ENCODE peak calls at places on chromosomes 3 and 15, in nine cellular contexts. T, W, Q, U, N, D, Z, O and A are unnamed samples.

GRCh38 chr3:148203263-148204010 is 494.3 kb upstream of the AGTR1 start:
- DNase-seq in Z (no peak), D (no peak), W (no peak), T (no peak), O (no peak), U (no peak), Q (no peak), N (no peak), A (no peak)

GRCh38 chr3:9404680-9405079 is 7.3 kb downstream of the SETD5 start:
- DNase-seq in N (no peak), Z (no peak), Q (no peak), W (no peak), T (no peak), O (peak), U (no peak), D (no peak), A (peak)

GRCh38 chr3:146160233-146160963 is 586 bp downstream of the PLOD2 start:
- DNase-seq in N (no peak), D (peak), T (peak), Z (peak), O (no peak), W (no peak), U (peak), Q (peak), A (peak)

GRCh38 chr3:170765419-170766078 is 104.4 kb downstream of the RPL22L1 start:
- DNase-seq in Z (no peak), U (no peak), D (no peak), Q (no peak), T (no peak), O (no peak), N (no peak), W (no peak), A (no peak)

GRCh38 chr3:6799264-6799915 is 61.5 kb upstream of the GRM7 start:
- DNase-seq in Z (no peak), O (no peak), N (no peak), T (peak), W (peak), Q (peak), D (peak), U (peak), A (peak)

GRCh38 chr3:175911937-175912336 is 1052.8 kb downstream of the NAALADL2 start:
- DNase-seq in N (no peak), Q (no peak), D (no peak), U (no peak), O (no peak), W (no peak), T (no peak), Z (no peak), A (no peak)

GRCh38 chr3:127844326-127844942 is 22.1 kb upstream of the MGLL start:
- DNase-seq in O (no peak), N (no peak), Z (no peak), W (no peak), D (no peak), Q (no peak), T (no peak), U (no peak), A (no peak)

GRCh38 chr3:42814914-42815507 is 5.8 kb downstream of the ACKR2 start:
- DNase-seq in W (no peak), T (no peak), O (no peak), U (no peak), Z (no peak), Q (no peak), D (no peak), N (no peak), A (no peak)

GRCh38 chr3:100226712-100227429 is 33.9 kb upstream of the TBC1D23 start:
- DNase-seq in T (no peak), U (no peak), N (no peak), Z (no peak), W (no peak), D (no peak), Q (no peak), O (no peak), A (no peak)

GRCh38 chr15:93126496-93127083 is 37.6 kb upstream of the RGMA start:
- DNase-seq in D (no peak), O (no peak), U (no peak), Z (peak), W (no peak), Q (no peak), T (no peak), N (no peak), A (no peak)

GRCh38 chr3:102400766-102401165 is 34.0 kb upstream of the ZPLD1 start:
- DNase-seq in W (no peak), Q (no peak), N (no peak), U (no peak), Z (no peak), T (no peak), D (no peak), O (no peak), A (no peak)

GRCh38 chr15:74025436-74025835 is 30.9 kb downstream of the PML start:
- DNase-seq in U (no peak), W (no peak), O (no peak), T (no peak), D (no peak), N (no peak), Q (no peak), Z (no peak), A (no peak)

GRCh38 chr3:117622130-117622841 is 912.7 kb downstream of the TUSC7 start:
- DNase-seq in D (no peak), U (no peak), W (no peak), T (no peak), Q (no peak), N (no peak), O (no peak), Z (no peak), A (no peak)

GRCh38 chr3:64082917-64083587 is 59.8 kb upstream of the PSMD6 start:
- DNase-seq in Z (no peak), Q (no peak), N (no peak), W (no peak), T (no peak), U (peak), D (no peak), O (no peak), A (no peak)

GRCh38 chr15:68691667-68692066 is 112.9 kb downstream of the CORO2B start:
- DNase-seq in Q (no peak), T (no peak), W (peak), Z (no peak), U (no peak), D (no peak), O (no peak), N (no peak), A (no peak)

GRCh38 chr3:128426128-128426921 is 40.4 kb downstream of the DNAJB8 start:
- DNase-seq in Q (peak), D (peak), T (peak), O (peak), W (no peak), N (peak), Z (peak), U (peak), A (peak)

GRCh38 chr3:82474711-82475110 is 713.3 kb upstream of the GBE1 start:
- DNase-seq in N (no peak), T (no peak), Q (no peak), D (no peak), U (no peak), O (no peak), Z (no peak), W (no peak), A (no peak)

GRCh38 chr15:67340630-67341029 is 86.0 kb downstream of the IQCH start:
- DNase-seq in O (no peak), N (no peak), Q (no peak), U (no peak), Z (no peak), D (no peak), W (no peak), T (no peak), A (no peak)

GRCh38 chr3:30518201-30518864 is 88.1 kb upstream of the TGFBR2 start:
- DNase-seq in Z (no peak), O (no peak), Q (no peak), N (no peak), U (no peak), T (no peak), D (no peak), W (peak), A (no peak)

GRCh38 chr3:24344784-24345439 is 149.7 kb downstream of the THRB start:
- DNase-seq in Q (no peak), N (no peak), U (no peak), O (no peak), W (no peak), Z (no peak), D (no peak), T (no peak), A (no peak)